ENCODE peak calls at places on chromosomes 12 and 14, in nine cellular contexts. One of them, this sample, is unnamed.
A peak's percentile ranks its signal among the peaks of the same experiment; 100 is the strongest.

GRCh38 chr12:110314308-110314707 is 33.3 kb downstream of the ATP2A2 start:
- DNase-seq in cardiac muscle cell: no peak
- DNase-seq in brain microvascular endothelial cell: no peak
- DNase-seq in stomach: no peak
- DNase-seq in AG10803: peak; percentile 64
- DNase-seq in vagina: no peak
- DNase-seq in RWPE2: no peak
- DNase-seq in WTC11: no peak
- DNase-seq in lung: no peak
- DNase-seq in this sample: no peak

GRCh38 chr12:52091869-52092268 is 12.4 kb downstream of the SMIM41 start:
- DNase-seq in cardiac muscle cell: no peak
- DNase-seq in brain microvascular endothelial cell: no peak
- DNase-seq in stomach: peak; percentile 45
- DNase-seq in AG10803: no peak
- DNase-seq in vagina: no peak
- DNase-seq in RWPE2: no peak
- DNase-seq in WTC11: no peak
- DNase-seq in lung: no peak
- DNase-seq in this sample: no peak

GRCh38 chr12:64800640-64801039 is 23.8 kb upstream of the TBC1D30 start:
- DNase-seq in cardiac muscle cell: no peak
- DNase-seq in brain microvascular endothelial cell: no peak
- DNase-seq in stomach: no peak
- DNase-seq in AG10803: no peak
- DNase-seq in vagina: no peak
- DNase-seq in RWPE2: no peak
- DNase-seq in WTC11: no peak
- DNase-seq in lung: no peak
- DNase-seq in this sample: no peak

GRCh38 chr12:100987552-100988277 is 193.1 kb downstream of the ANO4 start:
- DNase-seq in cardiac muscle cell: peak; percentile 23
- DNase-seq in brain microvascular endothelial cell: peak; percentile 4
- DNase-seq in stomach: no peak
- DNase-seq in AG10803: peak; percentile 76
- DNase-seq in vagina: no peak
- DNase-seq in RWPE2: no peak
- DNase-seq in WTC11: peak; percentile 65
- DNase-seq in lung: no peak
- DNase-seq in this sample: no peak

GRCh38 chr12:127928178-127928577 is 338.8 kb upstream of the TMEM132C start:
- DNase-seq in cardiac muscle cell: no peak
- DNase-seq in brain microvascular endothelial cell: no peak
- DNase-seq in stomach: no peak
- DNase-seq in AG10803: no peak
- DNase-seq in vagina: no peak
- DNase-seq in RWPE2: no peak
- DNase-seq in WTC11: no peak
- DNase-seq in lung: no peak
- DNase-seq in this sample: no peak

GRCh38 chr12:91620949-91621348 is 438.3 kb upstream of the DCN start:
- DNase-seq in cardiac muscle cell: peak; percentile 24
- DNase-seq in brain microvascular endothelial cell: no peak
- DNase-seq in stomach: no peak
- DNase-seq in AG10803: no peak
- DNase-seq in vagina: no peak
- DNase-seq in RWPE2: no peak
- DNase-seq in WTC11: no peak
- DNase-seq in lung: no peak
- DNase-seq in this sample: no peak

GRCh38 chr12:69966409-69966808 is 141.4 kb downstream of the MYRFL start:
- DNase-seq in cardiac muscle cell: no peak
- DNase-seq in brain microvascular endothelial cell: peak; percentile 66
- DNase-seq in stomach: no peak
- DNase-seq in AG10803: peak; percentile 79
- DNase-seq in vagina: no peak
- DNase-seq in RWPE2: peak; percentile 73
- DNase-seq in WTC11: no peak
- DNase-seq in lung: no peak
- DNase-seq in this sample: no peak

GRCh38 chr12:43210437-43211197 is 341.4 kb downstream of the ADAMTS20 start:
- DNase-seq in cardiac muscle cell: no peak
- DNase-seq in brain microvascular endothelial cell: peak; percentile 83
- DNase-seq in stomach: no peak
- DNase-seq in AG10803: peak; percentile 3
- DNase-seq in vagina: no peak
- DNase-seq in RWPE2: no peak
- DNase-seq in WTC11: no peak
- DNase-seq in lung: no peak
- DNase-seq in this sample: no peak

GRCh38 chr12:77354766-77355362 is 289.5 kb upstream of the E2F7 start:
- DNase-seq in cardiac muscle cell: no peak
- DNase-seq in brain microvascular endothelial cell: peak; percentile 7
- DNase-seq in stomach: no peak
- DNase-seq in AG10803: peak; percentile 9
- DNase-seq in vagina: no peak
- DNase-seq in RWPE2: no peak
- DNase-seq in WTC11: no peak
- DNase-seq in lung: no peak
- DNase-seq in this sample: no peak

GRCh38 chr12:121861549-121862254 is 3.0 kb upstream of the HPD start:
- DNase-seq in cardiac muscle cell: no peak
- DNase-seq in brain microvascular endothelial cell: no peak
- DNase-seq in stomach: no peak
- DNase-seq in AG10803: peak; percentile 18
- DNase-seq in vagina: no peak
- DNase-seq in RWPE2: no peak
- DNase-seq in WTC11: no peak
- DNase-seq in lung: no peak
- DNase-seq in this sample: no peak

GRCh38 chr14:90201344-90201743 is 55.0 kb upstream of the PSMC1 start:
- DNase-seq in cardiac muscle cell: no peak
- DNase-seq in brain microvascular endothelial cell: peak; percentile 2
- DNase-seq in stomach: no peak
- DNase-seq in AG10803: no peak
- DNase-seq in vagina: no peak
- DNase-seq in RWPE2: no peak
- DNase-seq in WTC11: no peak
- DNase-seq in lung: no peak
- DNase-seq in this sample: no peak

GRCh38 chr14:44417809-44418208 is 89.3 kb downstream of the FSCB start:
- DNase-seq in cardiac muscle cell: no peak
- DNase-seq in brain microvascular endothelial cell: no peak
- DNase-seq in stomach: no peak
- DNase-seq in AG10803: no peak
- DNase-seq in vagina: no peak
- DNase-seq in RWPE2: no peak
- DNase-seq in WTC11: no peak
- DNase-seq in lung: no peak
- DNase-seq in this sample: no peak

GRCh38 chr12:27572486-27573255 is 48.7 kb downstream of the PPFIBP1 start:
- DNase-seq in cardiac muscle cell: no peak
- DNase-seq in brain microvascular endothelial cell: peak; percentile 45
- DNase-seq in stomach: no peak
- DNase-seq in AG10803: peak; percentile 64
- DNase-seq in vagina: no peak
- DNase-seq in RWPE2: no peak
- DNase-seq in WTC11: no peak
- DNase-seq in lung: no peak
- DNase-seq in this sample: no peak

GRCh38 chr14:61601923-61602732 is 93.2 kb upstream of the HIF1A start:
- DNase-seq in cardiac muscle cell: no peak
- DNase-seq in brain microvascular endothelial cell: no peak
- DNase-seq in stomach: no peak
- DNase-seq in AG10803: no peak
- DNase-seq in vagina: no peak
- DNase-seq in RWPE2: no peak
- DNase-seq in WTC11: no peak
- DNase-seq in lung: no peak
- DNase-seq in this sample: no peak

GRCh38 chr12:77837876-77838291 is 7.2 kb downstream of the NAV3 start:
- DNase-seq in cardiac muscle cell: no peak
- DNase-seq in brain microvascular endothelial cell: no peak
- DNase-seq in stomach: no peak
- DNase-seq in AG10803: peak; percentile 50
- DNase-seq in vagina: no peak
- DNase-seq in RWPE2: no peak
- DNase-seq in WTC11: no peak
- DNase-seq in lung: no peak
- DNase-seq in this sample: no peak

GRCh38 chr12:39272934-39273770 is 169.8 kb downstream of the KIF21A start:
- DNase-seq in cardiac muscle cell: peak; percentile 66
- DNase-seq in brain microvascular endothelial cell: peak; percentile 40
- DNase-seq in stomach: no peak
- DNase-seq in AG10803: peak; percentile 36
- DNase-seq in vagina: no peak
- DNase-seq in RWPE2: no peak
- DNase-seq in WTC11: peak; percentile 27
- DNase-seq in lung: no peak
- DNase-seq in this sample: peak; percentile 4

DNA sequence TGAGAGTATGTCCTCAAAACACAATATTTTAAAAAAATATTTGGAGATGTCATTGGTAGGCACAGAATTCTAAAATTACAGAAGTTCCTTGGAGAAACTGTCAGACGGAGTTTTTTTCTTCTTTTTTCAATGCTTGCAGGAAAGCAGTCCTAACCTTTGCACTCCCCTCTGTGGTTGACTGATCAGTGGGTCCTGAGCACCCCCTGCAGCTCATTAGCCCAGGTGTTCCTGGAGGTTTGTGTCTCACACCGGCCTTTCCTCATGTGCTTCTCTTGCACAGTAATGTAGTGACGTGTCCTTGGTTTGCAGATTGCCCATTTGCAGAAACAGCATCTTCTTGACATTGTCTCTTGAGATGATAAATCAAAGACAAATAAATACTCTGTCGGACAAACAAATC is 513.0 kb downstream of the TMEM121 start:
- DNase-seq in cardiac muscle cell: no peak
- DNase-seq in brain microvascular endothelial cell: no peak
- DNase-seq in stomach: no peak
- DNase-seq in AG10803: no peak
- DNase-seq in vagina: no peak
- DNase-seq in RWPE2: no peak
- DNase-seq in WTC11: no peak
- DNase-seq in lung: peak; percentile 45
- DNase-seq in this sample: no peak
- TF ChIP-seq CTCF in cardiac muscle cell: no peak
- TF ChIP-seq CTCF in brain microvascular endothelial cell: no peak
- TF ChIP-seq CTCF in stomach: no peak
- TF ChIP-seq CTCF in AG10803: no peak
- TF ChIP-seq CTCF in vagina: no peak
- TF ChIP-seq CTCF in RWPE2: peak; percentile 35
- TF ChIP-seq CTCF in WTC11: no peak
- TF ChIP-seq CTCF in lung: no peak
- TF ChIP-seq CTCF in this sample: no peak

DNA sequence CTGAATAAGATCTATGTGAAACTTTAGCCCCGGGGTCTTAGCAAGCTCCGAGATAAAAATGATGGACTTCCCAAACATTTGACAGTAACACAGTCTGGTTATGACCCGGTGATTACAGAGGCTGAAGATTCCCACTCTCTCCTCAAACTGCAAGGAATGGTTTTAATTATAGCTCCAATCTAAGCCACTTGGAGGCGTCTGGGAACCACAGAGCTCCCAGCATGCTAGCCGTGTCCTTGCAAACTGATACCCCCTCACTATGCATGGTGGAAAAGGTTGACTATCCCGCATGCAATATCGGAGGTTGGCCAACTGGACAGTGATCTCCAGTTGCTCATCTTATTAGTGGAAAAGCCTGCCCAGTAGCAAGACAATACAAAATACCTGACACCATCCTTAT is 76.5 kb upstream of the GRIN2B start:
- DNase-seq in cardiac muscle cell: no peak
- DNase-seq in brain microvascular endothelial cell: no peak
- DNase-seq in stomach: no peak
- DNase-seq in AG10803: no peak
- DNase-seq in vagina: no peak
- DNase-seq in RWPE2: no peak
- DNase-seq in WTC11: no peak
- DNase-seq in lung: no peak
- DNase-seq in this sample: no peak
- TF ChIP-seq CTCF in cardiac muscle cell: no peak
- TF ChIP-seq CTCF in brain microvascular endothelial cell: no peak
- TF ChIP-seq CTCF in stomach: no peak
- TF ChIP-seq CTCF in AG10803: no peak
- TF ChIP-seq CTCF in vagina: no peak
- TF ChIP-seq CTCF in RWPE2: no peak
- TF ChIP-seq CTCF in WTC11: no peak
- TF ChIP-seq CTCF in lung: no peak
- TF ChIP-seq CTCF in this sample: no peak

DNA sequence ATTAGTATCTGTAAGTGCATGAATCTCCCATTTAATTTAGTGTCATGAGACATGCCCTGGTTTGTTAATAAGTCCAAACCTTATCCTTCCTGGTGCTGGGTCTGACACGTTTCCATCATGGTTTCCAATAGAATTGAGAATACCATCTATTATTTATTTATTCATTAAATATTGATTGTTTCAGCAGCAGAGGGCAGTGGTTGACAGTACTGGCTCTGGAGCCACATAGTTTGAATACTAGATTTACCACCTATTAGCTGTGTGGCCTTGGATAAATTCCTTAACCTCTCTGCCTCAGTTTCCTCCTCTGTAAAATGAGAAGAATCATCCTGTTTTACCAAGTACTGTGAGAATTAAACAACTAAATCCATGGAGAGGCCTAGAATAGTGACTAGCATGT is 941 bp upstream of the STAB2 start:
- DNase-seq in cardiac muscle cell: no peak
- DNase-seq in brain microvascular endothelial cell: no peak
- DNase-seq in stomach: no peak
- DNase-seq in AG10803: no peak
- DNase-seq in vagina: no peak
- DNase-seq in RWPE2: no peak
- DNase-seq in WTC11: no peak
- DNase-seq in lung: no peak
- DNase-seq in this sample: no peak
- TF ChIP-seq CTCF in cardiac muscle cell: no peak
- TF ChIP-seq CTCF in brain microvascular endothelial cell: peak; percentile 43
- TF ChIP-seq CTCF in stomach: no peak
- TF ChIP-seq CTCF in AG10803: peak; percentile 15
- TF ChIP-seq CTCF in vagina: no peak
- TF ChIP-seq CTCF in RWPE2: peak; percentile 44
- TF ChIP-seq CTCF in WTC11: no peak
- TF ChIP-seq CTCF in lung: no peak
- TF ChIP-seq CTCF in this sample: no peak

DNA sequence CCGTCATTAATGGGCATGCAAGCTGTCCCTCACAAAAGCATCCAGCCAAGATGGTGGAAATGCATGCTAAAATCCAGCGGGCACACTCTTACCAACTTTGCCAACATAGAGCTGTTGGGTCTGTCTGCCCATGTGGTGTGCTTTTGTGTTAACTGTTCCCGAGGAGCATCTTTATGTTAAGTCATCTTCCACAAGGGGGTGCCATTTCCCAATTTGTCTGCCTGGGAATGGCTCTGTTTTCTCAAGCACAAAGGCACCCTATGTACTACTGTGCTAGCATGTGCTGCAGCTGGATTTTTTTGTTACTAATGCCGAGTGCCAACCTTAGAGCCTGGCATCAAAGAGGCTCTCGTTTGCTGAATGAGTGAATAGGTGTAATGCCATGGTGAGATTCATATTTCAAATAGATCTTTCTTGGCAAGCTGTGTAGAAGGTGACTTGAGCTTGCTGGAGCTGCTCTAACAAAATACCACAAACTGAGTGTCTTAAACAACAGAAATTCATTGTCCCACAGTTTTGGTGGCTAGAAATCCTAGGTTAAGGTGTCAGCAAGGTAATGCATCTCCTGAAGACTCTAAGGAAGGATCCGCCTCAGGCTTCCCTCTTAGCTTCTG is 74.3 kb downstream of the TRHDE start:
- DNase-seq in cardiac muscle cell: peak; percentile 87
- DNase-seq in brain microvascular endothelial cell: peak; percentile 73
- DNase-seq in stomach: peak; percentile 31
- DNase-seq in AG10803: peak; percentile 61
- DNase-seq in vagina: no peak
- DNase-seq in RWPE2: no peak
- DNase-seq in WTC11: peak; percentile 72
- DNase-seq in lung: peak; percentile 59
- DNase-seq in this sample: peak; percentile 58
- TF ChIP-seq CTCF in cardiac muscle cell: peak; percentile 58
- TF ChIP-seq CTCF in brain microvascular endothelial cell: peak; percentile 71
- TF ChIP-seq CTCF in stomach: peak; percentile 22
- TF ChIP-seq CTCF in AG10803: peak; percentile 55
- TF ChIP-seq CTCF in vagina: peak; percentile 28
- TF ChIP-seq CTCF in RWPE2: peak; percentile 74
- TF ChIP-seq CTCF in WTC11: peak; percentile 67
- TF ChIP-seq CTCF in lung: no peak
- TF ChIP-seq CTCF in this sample: peak; percentile 63

This sample was measured in AG09319.